ENCODE peak calls at places on chromosomes 4 and X, in four cellular contexts. T, N, J and H are unnamed samples.
A peak's percentile ranks its signal among the peaks of the same experiment; 100 is the strongest.

GRCh38 chr4:88119951-88120350 is 38.5 kb downstream of the ABCG2 start:
- DNase-seq in N (no peak), T (no peak), J (no peak), H (no peak)

GRCh38 chrX:73943900-73944581 is 359.9 kb upstream of the ZCCHC13 start:
- DNase-seq in J (peak; percentile 82), N (peak; percentile 89), T (peak; percentile 91), H (peak; percentile 83)

GRCh38 chr4:986949-987688 is at the start of gene IDUA:
- DNase-seq in N (peak; percentile 90), J (peak; percentile 84), T (peak; percentile 72), H (no peak)

GRCh38 chr4:93830090-93830818 is 1.7 kb downstream of the ATOH1 start:
- DNase-seq in T (no peak), J (no peak), N (no peak), H (no peak)

GRCh38 chr4:40199999-40200880 is 3.4 kb downstream of the RHOH start:
- DNase-seq in N (peak; percentile 83), T (no peak), J (no peak), H (peak; percentile 69)

GRCh38 chr4:147160908-147161513 is 215.3 kb upstream of the TTC29 start:
- DNase-seq in T (peak; percentile 80), J (no peak), N (peak; percentile 39), H (peak; percentile 37)

GRCh38 chr4:67727124-67727850 is 26.3 kb upstream of the UBA6 start:
- DNase-seq in T (peak; percentile 69), J (no peak), N (no peak), H (peak; percentile 45)

GRCh38 chr4:28686618-28687017 is 1826.0 kb downstream of the STIM2 start:
- DNase-seq in J (peak; percentile 14), T (peak; percentile 28), N (peak; percentile 24), H (no peak)

GRCh38 chr4:112517067-112517588 is 1.1 kb upstream of the NEUROG2 start:
- DNase-seq in J (no peak), N (peak; percentile 51), T (no peak), H (no peak)

GRCh38 chrX:11434607-11435006 is 141.4 kb downstream of the AMELX start:
- DNase-seq in J (no peak), T (no peak), N (no peak), H (no peak)

GRCh38 chr4:26826721-26827120 is 33.9 kb upstream of the STIM2 start:
- DNase-seq in J (no peak), T (peak; percentile 28), N (peak; percentile 96), H (no peak)

GRCh38 chr4:121462660-121463261 is 81.9 kb upstream of the QRFPR start:
- DNase-seq in T (peak; percentile 84), N (peak; percentile 71), J (no peak), H (peak; percentile 66)

GRCh38 chr4:83910693-83911092 is 374.8 kb downstream of the GPAT3 start:
- DNase-seq in J (no peak), N (no peak), T (no peak), H (no peak)

GRCh38 chr4:55612341-55612740 is 20.3 kb upstream of the PDCL2 start:
- DNase-seq in T (no peak), N (no peak), J (no peak), H (no peak)

GRCh38 chr4:187366530-187367279 is 628.9 kb upstream of the ZFP42 start:
- DNase-seq in J (no peak), N (no peak), T (no peak), H (no peak)

GRCh38 chr4:53992785-53993184 is 71.6 kb downstream of the CHIC2 start:
- DNase-seq in T (no peak), N (no peak), J (no peak), H (no peak)

GRCh38 chr4:156673483-156673882 is 298.1 kb downstream of the PDGFC start:
- DNase-seq in J (no peak), N (no peak), T (peak; percentile 12), H (no peak)

GRCh38 chrX:9534686-9535085 is 69.8 kb downstream of the TBL1X start:
- DNase-seq in N (no peak), T (peak; percentile 72), J (no peak), H (peak; percentile 27)

GRCh38 chr4:11232004-11232403 is 196.7 kb downstream of the HS3ST1 start:
- DNase-seq in N (no peak), T (peak; percentile 26), J (no peak), H (no peak)

GRCh38 chrX:151753313-151754041 is 18.9 kb downstream of the CNGA2 start:
- DNase-seq in N (no peak), J (peak; percentile 32), T (peak; percentile 64), H (peak; percentile 38)

GRCh38 chr4:108683479-108683878 is 33.1 kb downstream of the OSTC start:
- DNase-seq in N (peak; percentile 40), T (peak; percentile 35), J (no peak), H (peak; percentile 22)

GRCh38 chr4:177236889-177237288 is 72.8 kb upstream of the NEIL3 start:
- DNase-seq in J (no peak), T (no peak), N (no peak), H (no peak)

GRCh38 chrX:51395807-51396728 is 63.4 kb downstream of the NUDT10 start:
- DNase-seq in N (peak; percentile 89), T (no peak), J (no peak), H (no peak)

GRCh38 chrX:129634541-129634940 is 20.2 kb downstream of the APLN start:
- DNase-seq in J (no peak), N (no peak), T (peak; percentile 24), H (no peak)

GRCh38 chr4:16187455-16187854 is 38.8 kb downstream of the TAPT1 start:
- DNase-seq in N (no peak), J (no peak), T (no peak), H (no peak)

GRCh38 chrX:107205770-107206696 is at the start of the genes DNAAF6 and NUP62CL:
- DNase-seq in T (peak; percentile 15), N (peak; percentile 86), J (peak; percentile 36), H (no peak)

GRCh38 chrX:134158821-134159512 is 78.0 kb upstream of the CCDC160 start:
- DNase-seq in N (no peak), T (no peak), J (no peak), H (peak; percentile 63)

GRCh38 chr4:61437923-61438322 is 237.8 kb downstream of the ADGRL3 start:
- DNase-seq in T (no peak), N (no peak), J (no peak), H (no peak)

GRCh38 chr4:154998284-154998683 is 210.2 kb upstream of the NPY2R start:
- DNase-seq in T (peak; percentile 94), J (no peak), N (no peak), H (no peak)

GRCh38 chr4:140595065-140595464 is 26.3 kb upstream of the UCP1 start:
- DNase-seq in J (no peak), N (peak; percentile 73), T (peak; percentile 27), H (no peak)
- TF ChIP-seq CTCF in J (peak; percentile 69), N (peak; percentile 87), T (peak; percentile 49), H (peak; percentile 50)

DNA sequence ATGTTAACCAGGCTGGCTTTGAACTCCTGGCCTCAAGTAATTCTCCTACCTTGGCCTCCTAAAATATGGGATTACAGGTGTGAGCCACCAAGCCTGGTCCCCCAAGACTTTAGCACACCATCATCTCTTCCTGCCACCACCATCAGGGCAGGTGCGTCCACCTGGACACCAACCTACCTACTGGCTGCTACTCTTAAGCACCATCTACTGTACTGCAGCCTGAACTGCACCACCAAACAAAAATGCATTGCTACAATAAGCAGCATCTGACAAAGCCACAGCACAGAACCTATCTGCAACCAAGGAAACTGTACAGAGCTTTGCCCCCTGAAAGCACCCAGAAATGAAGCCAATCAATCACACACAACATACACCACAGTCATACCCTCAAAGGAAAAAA is 139.7 kb downstream of the EFHC2 start:
- DNase-seq in N (no peak), T (no peak), J (no peak), H (no peak)
- TF ChIP-seq CTCF in N (peak; percentile 21), T (no peak), J (no peak), H (no peak)

GRCh38 chr4:98659106-98659592 is 738 bp upstream of the TSPAN5 start:
- DNase-seq in N (no peak), T (peak; percentile 51), J (no peak), H (no peak)
- TF ChIP-seq CTCF in N (no peak), T (peak; percentile 13), J (no peak), H (no peak)

GRCh38 chr4:3127129-3127528 is 52.6 kb downstream of the HTT start:
- DNase-seq in N (no peak), J (no peak), T (no peak), H (no peak)

GRCh38 chr4:3121596-3121995 is 47.1 kb downstream of the HTT start:
- DNase-seq in J (no peak), N (no peak), T (no peak), H (no peak)

GRCh38 chr4:3123201-3123671 is 48.8 kb downstream of the HTT start:
- DNase-seq in J (no peak), N (no peak), T (peak; percentile 75), H (no peak)

GRCh38 chr4:3122081-3122563 is 47.6 kb downstream of the HTT start:
- DNase-seq in N (no peak), J (no peak), T (peak; percentile 90), H (peak; percentile 50)

DNA sequence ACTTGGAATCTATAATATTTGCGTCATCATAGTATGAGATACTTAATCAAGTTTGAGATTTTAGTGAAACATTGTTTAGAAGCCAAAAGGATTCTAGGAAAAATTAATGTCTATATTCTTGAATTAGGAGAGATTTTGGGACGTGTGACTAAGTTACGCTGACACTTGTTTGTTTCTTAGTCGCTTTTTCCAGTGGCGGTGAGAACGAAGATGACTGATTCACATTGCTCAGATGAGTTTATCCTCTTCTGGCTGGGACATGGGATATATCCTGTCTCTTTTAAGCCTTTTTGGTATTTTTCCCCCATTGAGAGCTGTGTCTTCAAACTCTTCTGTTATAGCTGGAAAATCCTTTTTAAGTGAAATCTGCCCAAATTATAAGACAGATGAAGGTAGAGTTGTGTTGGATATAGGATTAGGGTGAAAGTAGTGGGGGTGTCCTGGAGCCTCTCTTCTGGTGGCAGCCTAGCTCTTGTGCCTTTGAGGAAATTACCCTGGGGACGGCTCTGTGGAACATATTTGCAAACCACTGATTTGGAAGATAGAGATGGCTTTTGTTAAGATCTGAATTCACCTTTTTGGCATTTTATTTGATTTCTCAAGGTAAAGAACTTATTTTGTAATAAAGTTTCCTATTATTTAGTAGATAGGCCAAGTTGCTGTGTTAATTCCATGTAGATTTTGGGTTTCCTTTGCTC is 49.7 kb downstream of the HTT start:
- DNase-seq in T (no peak), N (no peak), J (no peak), H (no peak)
- TF ChIP-seq CTCF in T (no peak), N (no peak), J (no peak), H (no peak)

DNA sequence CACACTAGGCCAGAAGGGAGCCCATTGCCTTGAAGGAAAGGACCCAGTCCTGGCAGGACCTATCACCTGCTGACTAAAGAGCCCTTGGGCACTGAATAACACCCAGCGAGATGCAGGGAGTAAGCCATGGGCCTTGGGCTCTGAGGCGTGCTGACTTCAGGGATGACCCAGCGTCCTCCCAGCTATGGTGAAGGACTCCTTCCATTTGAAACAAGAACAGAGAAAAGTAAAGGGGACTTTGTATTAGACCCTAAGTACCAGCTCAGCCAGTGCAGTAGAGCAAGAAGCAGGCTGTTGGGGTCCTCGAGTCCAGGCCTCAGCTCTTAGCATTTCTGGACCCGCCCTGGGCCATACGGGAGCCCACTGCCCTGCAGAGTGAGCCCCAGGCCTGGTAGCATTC is 5.1 kb downstream of the ETDA start:
- DNase-seq in T (no peak), J (no peak), N (no peak), H (no peak)
- TF ChIP-seq CTCF in T (no peak), J (no peak), N (no peak), H (no peak)

GRCh38 chr4:48944659-48945290 is 38.2 kb upstream of the OCIAD2 start:
- DNase-seq in J (no peak), T (no peak), N (peak; percentile 37), H (no peak)
- TF ChIP-seq CTCF in J (peak; percentile 27), T (peak; percentile 51), N (peak; percentile 84), H (peak; percentile 23)

GRCh38 chrX:42490111-42490510 is 287.9 kb downstream of the PPP1R2C start:
- DNase-seq in J (no peak), N (no peak), T (no peak), H (no peak)
- TF ChIP-seq CTCF in J (no peak), N (no peak), T (no peak), H (no peak)